ENCODE peak calls at places on chromosomes 13 and 19, in ten cellular contexts. B is SK-N-SH; F is EL; A is thoracic aorta; Z is endodermal cell; V is activated CD8-positive, alpha-beta memory T cell treated with anti-CD3 and anti-CD28 coated beads, Interleukin-2, amount 50 U/mL, for 4 hours; T is mucosa of gallbladder; H is amygdala; L is activated CD4-positive, alpha-beta memory T cell treated with anti-CD3 and anti-CD28 coated beads, Interleukin-2, amount 10 ng/mL, durations not matched to agents 7 days and 5 days; Q is heart right ventricle. G is an unnamed sample.
A peak's percentile ranks its signal among the peaks of the same experiment; 100 is the strongest.

GRCh38 chr13:49435992-49436391 is 7.9 kb downstream of the CAB39L start:
- DNase-seq in B (no peak), F (no peak), A (no peak), Z (no peak), V (no peak), T (no peak), H (no peak), L (no peak), Q (no peak), G (no peak)

GRCh38 chr13:42991892-42992584 is at the start of gene EPSTI1:
- DNase-seq in B (no peak), F (peak; percentile 90), A (peak; percentile 5), Z (peak; percentile 90), V (peak; percentile 72), T (peak; percentile 66), H (peak; percentile 6), L (peak; percentile 87), Q (peak; percentile 65), G (no peak)

GRCh38 chr13:110944121-110944967 is 29.5 kb upstream of the ANKRD10 start:
- DNase-seq in B (peak; percentile 51), F (peak; percentile 51), A (no peak), Z (peak; percentile 69), V (no peak), T (no peak), H (no peak), L (peak; percentile 70), Q (no peak), G (no peak)

GRCh38 chr19:10773969-10774368 is 56.1 kb downstream of the DNM2 start:
- DNase-seq in B (no peak), F (no peak), A (no peak), Z (no peak), V (no peak), T (no peak), H (no peak), L (peak; percentile 33), Q (no peak), G (no peak)

GRCh38 chr13:112740502-112741131 is 50.8 kb downstream of the ATP11A start:
- DNase-seq in B (no peak), F (peak; percentile 59), A (no peak), Z (no peak), V (no peak), T (peak; percentile 81), H (no peak), L (no peak), Q (peak; percentile 79), G (no peak)

GRCh38 chr19:45637890-45638667 is 1.1 kb downstream of the EML2 start:
- DNase-seq in B (no peak), F (peak; percentile 74), A (no peak), Z (peak; percentile 77), V (no peak), T (peak; percentile 49), H (no peak), L (no peak), Q (no peak), G (no peak)

GRCh38 chr19:43318203-43318602 is 35.3 kb upstream of the CD177 start:
- DNase-seq in B (no peak), F (no peak), A (no peak), Z (no peak), V (no peak), T (no peak), H (no peak), L (no peak), Q (no peak), G (no peak)

GRCh38 chr13:50923272-50923671 is 13.7 kb downstream of the RNASEH2B start:
- DNase-seq in B (no peak), F (no peak), A (no peak), Z (no peak), V (no peak), T (no peak), H (no peak), L (no peak), Q (no peak), G (no peak)

GRCh38 chr19:50490991-50491472 is 14.4 kb upstream of the GARIN5A start:
- DNase-seq in B (no peak), F (no peak), A (no peak), Z (no peak), V (no peak), T (no peak), H (no peak), L (no peak), Q (no peak), G (no peak)

GRCh38 chr13:98025480-98026025 is 72.1 kb downstream of the IPO5 start:
- DNase-seq in B (no peak), F (no peak), A (no peak), Z (no peak), V (no peak), T (no peak), H (no peak), L (no peak), Q (no peak), G (no peak)

GRCh38 chr13:65310663-65311328 is 1919.3 kb downstream of the PCDH9 start:
- DNase-seq in B (no peak), F (no peak), A (no peak), Z (no peak), V (no peak), T (no peak), H (no peak), L (no peak), Q (no peak), G (no peak)

GRCh38 chr19:3507371-3508120 is 1.4 kb downstream of the FZR1 start:
- DNase-seq in B (peak; percentile 55), F (peak; percentile 16), A (no peak), Z (peak; percentile 83), V (peak; percentile 54), T (peak; percentile 26), H (no peak), L (peak; percentile 47), Q (no peak), G (no peak)

GRCh38 chr19:53254451-53255341 is at the start of gene ZNF677:
- DNase-seq in B (peak; percentile 94), F (peak; percentile 87), A (peak; percentile 48), Z (peak; percentile 96), V (peak; percentile 82), T (peak; percentile 91), H (peak; percentile 58), L (peak; percentile 85), Q (peak; percentile 95), G (peak; percentile 93)

GRCh38 chr13:64413529-64413928 is 2816.6 kb downstream of the PCDH9 start:
- DNase-seq in B (no peak), F (no peak), A (no peak), Z (no peak), V (no peak), T (no peak), H (no peak), L (no peak), Q (no peak), G (no peak)

GRCh38 chr13:46097015-46097414 is 7.8 kb downstream of the CPB2 start:
- DNase-seq in B (no peak), F (no peak), A (no peak), Z (no peak), V (no peak), T (no peak), H (no peak), L (no peak), Q (no peak), G (no peak)

GRCh38 chr19:14536926-14537692 is 7.7 kb downstream of the TECR start:
- DNase-seq in B (peak; percentile 80), F (peak; percentile 33), A (no peak), Z (peak; percentile 98), V (peak; percentile 34), T (peak; percentile 77), H (no peak), L (peak; percentile 61), Q (peak; percentile 73), G (peak; percentile 72)

GRCh38 chr19:46935066-46935663 is 74.4 kb downstream of the ARHGAP35 start:
- DNase-seq in B (no peak), F (no peak), A (no peak), Z (no peak), V (no peak), T (no peak), H (no peak), L (no peak), Q (no peak), G (no peak)

GRCh38 chr13:39490136-39490535 is 112.9 kb downstream of the LHFPL6 start:
- DNase-seq in B (no peak), F (no peak), A (no peak), Z (peak; percentile 69), V (no peak), T (no peak), H (no peak), L (no peak), Q (no peak), G (no peak)